ENCODE peak calls at places on chromosomes 12 and 14, in seven cellular contexts. U is HT1080; T is neural crest cell; V is central memory CD8-positive, alpha-beta T cell; C is AG10803; D is CD8-positive, alpha-beta memory T cell; L is non-pigmented ciliary epithelial cell. Q is an unnamed sample.

GRCh38 chr12:12577786-12578185 is 15.1 kb upstream of the DUSP16 start:
- DNase-seq in U (peak; percentile 36), T (no peak), V (no peak), C (no peak), D (no peak), L (no peak), Q (no peak)

GRCh38 chr12:89872922-89873630 is 164.4 kb upstream of the ATP2B1 start:
- DNase-seq in U (no peak), T (no peak), V (no peak), C (no peak), D (no peak), L (no peak), Q (no peak)

GRCh38 chr12:79439179-79439825 is 251.5 kb downstream of the PAWR start:
- DNase-seq in U (peak; percentile 76), T (no peak), V (no peak), C (no peak), D (no peak), L (no peak), Q (peak; percentile 87)

GRCh38 chr12:79420146-79420618 is 270.6 kb downstream of the PAWR start:
- DNase-seq in U (peak; percentile 92), T (no peak), V (no peak), C (peak; percentile 98), D (no peak), L (peak; percentile 93), Q (peak; percentile 98)

GRCh38 chr12:18863769-18864500 is 126.0 kb downstream of the CAPZA3 start:
- DNase-seq in U (no peak), T (no peak), V (no peak), C (no peak), D (no peak), L (no peak), Q (no peak)

GRCh38 chr12:113142173-113142885 is 6.8 kb upstream of the RASAL1 start:
- DNase-seq in U (peak; percentile 19), T (no peak), V (no peak), C (no peak), D (no peak), L (no peak), Q (no peak)

GRCh38 chr14:77547512-77547911 is 48.9 kb upstream of the ISM2 start:
- DNase-seq in U (no peak), T (no peak), V (no peak), C (no peak), D (no peak), L (no peak), Q (no peak)

GRCh38 chr12:100151769-100152168 is 9.1 kb upstream of the BLTP3B start:
- DNase-seq in U (no peak), T (no peak), V (no peak), C (no peak), D (no peak), L (no peak), Q (no peak)

GRCh38 chr14:23528555-23528954 is 23.0 kb downstream of the ZFHX2 start:
- DNase-seq in U (peak; percentile 10), T (no peak), V (no peak), C (no peak), D (no peak), L (no peak), Q (peak; percentile 7)

GRCh38 chr12:81644503-81644902 is 114.6 kb downstream of the PPFIA2 start:
- DNase-seq in U (peak; percentile 45), T (no peak), V (no peak), C (peak; percentile 48), D (no peak), L (peak; percentile 14), Q (peak; percentile 59)

Q was measured in Caki2.